ENCODE peak calls at places on chromosomes 6 and 20, in six cellular contexts. G, X, L, I, M and Z are unnamed samples.

GRCh38 chr6:21265264-21266044 is 328.1 kb upstream of the SOX4 start:
- DNase-seq in G (no peak), X (no peak), L (no peak), I (no peak), M (no peak), Z (no peak)

GRCh38 chr20:22312744-22313346 is 271.5 kb downstream of the FOXA2 start:
- DNase-seq in G (no peak), X (peak), L (peak), I (no peak), M (no peak), Z (no peak)

GRCh38 chr6:48048460-48049146 is 62.4 kb downstream of the PTCHD4 start:
- DNase-seq in G (no peak), X (no peak), L (peak), I (no peak), M (no peak), Z (no peak)

GRCh38 chr20:41145821-41146620 is 8.7 kb downstream of the PLCG1 start:
- DNase-seq in G (peak), X (no peak), L (peak), I (no peak), M (peak), Z (no peak)

GRCh38 chr6:2623348-2623747 is 127.4 kb downstream of the MYLK4 start:
- DNase-seq in G (no peak), X (no peak), L (peak), I (no peak), M (peak), Z (no peak)

GRCh38 chr20:43911066-43911465 is 3.6 kb upstream of the TOX2 start:
- DNase-seq in G (no peak), X (no peak), L (peak), I (no peak), M (no peak), Z (no peak)

GRCh38 chr6:16244869-16245451 is 6.6 kb downstream of the GMPR start:
- DNase-seq in G (no peak), X (no peak), L (peak), I (no peak), M (no peak), Z (no peak)

GRCh38 chr6:44386929-44387345 is 569 bp upstream of the CDC5L start:
- DNase-seq in G (no peak), X (peak), L (peak), I (peak), M (no peak), Z (no peak)

GRCh38 chr20:50537546-50538201 is 27.5 kb downstream of the PTPN1 start:
- DNase-seq in G (no peak), X (no peak), L (no peak), I (no peak), M (no peak), Z (no peak)

GRCh38 chr6:39543117-39543516 is 182.1 kb downstream of the KIF6 start:
- DNase-seq in G (peak), X (no peak), L (peak), I (peak), M (peak), Z (no peak)

GRCh38 chr6:72363844-72364740 is 257.8 kb upstream of the KCNQ5 start:
- DNase-seq in G (no peak), X (no peak), L (peak), I (peak), M (no peak), Z (no peak)

GRCh38 chr20:58717278-58718091 is 24.9 kb downstream of the NPEPL1 start:
- DNase-seq in G (peak), X (no peak), L (no peak), I (peak), M (no peak), Z (no peak)

GRCh38 chr20:57312138-57312537 is 17.5 kb upstream of the SPO11 start:
- DNase-seq in G (no peak), X (no peak), L (no peak), I (no peak), M (no peak), Z (no peak)

GRCh38 chr6:129195666-129196065 is 312.7 kb downstream of the LAMA2 start:
- DNase-seq in G (no peak), X (no peak), L (no peak), I (no peak), M (no peak), Z (no peak)

GRCh38 chr6:747006-747405 is 54.1 kb upstream of the EXOC2 start:
- DNase-seq in G (no peak), X (no peak), L (no peak), I (no peak), M (no peak), Z (no peak)

GRCh38 chr6:25899123-25899522 is 25.1 kb upstream of the SLC17A3 start:
- DNase-seq in G (no peak), X (no peak), L (no peak), I (no peak), M (no peak), Z (no peak)

GRCh38 chr6:148805767-148806166 is 58.9 kb downstream of the UST start:
- DNase-seq in G (no peak), X (no peak), L (no peak), I (no peak), M (no peak), Z (no peak)

GRCh38 chr6:148800535-148800934 is 53.7 kb downstream of the UST start:
- DNase-seq in G (no peak), X (no peak), L (peak), I (no peak), M (no peak), Z (no peak)

GRCh38 chr6:148799647-148800046 is 52.8 kb downstream of the UST start:
- DNase-seq in G (no peak), X (peak), L (no peak), I (no peak), M (no peak), Z (no peak)

GRCh38 chr6:148807784-148808183 is 61.0 kb downstream of the UST start:
- DNase-seq in G (no peak), X (no peak), L (no peak), I (no peak), M (no peak), Z (no peak)

DNA sequence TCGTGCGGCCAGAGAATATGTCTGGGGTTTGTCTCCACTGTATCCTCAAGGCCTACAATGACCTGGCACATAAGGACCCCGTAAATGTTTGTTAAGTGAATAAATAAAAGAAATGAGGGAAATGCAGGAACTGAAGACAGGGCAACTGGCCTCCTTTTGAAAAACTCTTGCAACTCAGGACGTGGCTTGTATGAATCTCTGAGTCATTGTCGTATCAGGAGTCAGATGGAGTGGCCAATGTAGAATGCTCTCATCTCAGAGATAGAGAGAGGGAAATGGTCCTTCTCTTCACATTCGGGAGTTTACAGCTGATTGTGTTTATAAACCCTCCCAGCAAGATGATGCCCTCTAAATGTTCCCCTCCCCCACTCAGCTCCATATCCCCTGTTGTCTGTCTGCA is 57.1 kb downstream of the UST start:
- DNase-seq in G (no peak), X (no peak), L (peak), I (no peak), M (no peak), Z (no peak)
- H3K27ac ChIP-seq in G (no peak), X (no peak), L (no peak), I (no peak), M (no peak), Z (no peak)

DNA sequence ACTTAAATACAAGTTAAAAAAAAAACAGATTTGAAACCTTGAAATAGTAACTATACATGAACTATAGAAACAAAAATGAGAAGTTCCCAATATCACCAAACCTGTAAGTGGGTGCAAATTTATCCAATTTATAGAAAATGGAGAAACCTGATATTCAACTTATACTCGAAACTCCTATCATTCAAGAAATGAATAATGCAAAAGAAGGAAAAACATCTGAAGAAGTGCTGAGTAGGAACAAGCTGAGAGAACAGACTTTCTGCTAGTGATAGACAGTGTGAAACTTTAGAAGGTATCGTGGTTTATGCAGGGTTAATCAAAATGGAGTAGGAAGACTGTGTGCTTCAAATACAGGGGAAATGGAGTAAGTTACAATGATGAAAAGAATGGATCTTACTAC is 4.5 kb downstream of the GPR63 start:
- DNase-seq in G (no peak), X (peak), L (no peak), I (no peak), M (no peak), Z (no peak)
- H3K4me3 ChIP-seq in G (no peak), X (no peak), L (no peak), I (no peak), M (no peak), Z (no peak)

GRCh38 chr6:30881392-30881986 is 2.8 kb upstream of the DDR1 start:
- DNase-seq in G (no peak), X (no peak), L (no peak), I (no peak), M (no peak), Z (no peak)
- H3K27ac ChIP-seq in G (peak), X (no peak), L (no peak), I (peak), M (peak), Z (no peak)

GRCh38 chr6:142845624-142846458 is 99.1 kb downstream of the HIVEP2 start:
- DNase-seq in G (peak), X (peak), L (peak), I (peak), M (peak), Z (peak)

GRCh38 chr6:142843344-142843743 is 101.6 kb downstream of the HIVEP2 start:
- DNase-seq in G (no peak), X (no peak), L (no peak), I (no peak), M (no peak), Z (no peak)

GRCh38 chr6:142845143-142845571 is 99.8 kb downstream of the HIVEP2 start:
- DNase-seq in G (no peak), X (no peak), L (no peak), I (no peak), M (no peak), Z (peak)

GRCh38 chr6:142842423-142843261 is 102.3 kb downstream of the HIVEP2 start:
- DNase-seq in G (no peak), X (no peak), L (peak), I (no peak), M (no peak), Z (peak)

GRCh38 chr6:142844065-142844755 is 100.8 kb downstream of the HIVEP2 start:
- DNase-seq in G (no peak), X (no peak), L (no peak), I (no peak), M (no peak), Z (no peak)
- H3K4me3 ChIP-seq in G (no peak), X (no peak), L (no peak), I (no peak), M (no peak), Z (peak)

DNA sequence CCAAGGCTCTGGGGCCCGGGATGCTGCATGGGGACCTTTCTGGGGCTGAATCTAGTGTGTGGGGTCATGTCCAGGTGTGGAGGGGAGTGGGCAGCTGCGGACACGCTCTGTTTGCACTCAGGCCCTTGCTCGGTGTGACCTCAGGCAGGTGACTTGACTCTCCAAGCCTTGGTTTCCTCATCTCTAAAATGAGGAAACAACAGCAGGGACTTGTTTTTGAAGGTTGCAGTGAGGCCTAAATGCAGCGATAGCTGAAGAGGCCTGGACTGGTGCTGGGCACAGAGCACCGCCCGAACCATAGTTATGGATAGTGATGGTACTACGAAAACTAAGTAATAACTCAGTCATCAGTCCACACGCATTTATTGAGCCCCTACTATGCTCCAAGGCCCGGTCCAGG is 91.8 kb downstream of the NOL4L start:
- DNase-seq in G (peak), X (no peak), L (no peak), I (no peak), M (no peak), Z (no peak)
- H3K27ac ChIP-seq in G (no peak), X (no peak), L (no peak), I (no peak), M (no peak), Z (peak)

DNA sequence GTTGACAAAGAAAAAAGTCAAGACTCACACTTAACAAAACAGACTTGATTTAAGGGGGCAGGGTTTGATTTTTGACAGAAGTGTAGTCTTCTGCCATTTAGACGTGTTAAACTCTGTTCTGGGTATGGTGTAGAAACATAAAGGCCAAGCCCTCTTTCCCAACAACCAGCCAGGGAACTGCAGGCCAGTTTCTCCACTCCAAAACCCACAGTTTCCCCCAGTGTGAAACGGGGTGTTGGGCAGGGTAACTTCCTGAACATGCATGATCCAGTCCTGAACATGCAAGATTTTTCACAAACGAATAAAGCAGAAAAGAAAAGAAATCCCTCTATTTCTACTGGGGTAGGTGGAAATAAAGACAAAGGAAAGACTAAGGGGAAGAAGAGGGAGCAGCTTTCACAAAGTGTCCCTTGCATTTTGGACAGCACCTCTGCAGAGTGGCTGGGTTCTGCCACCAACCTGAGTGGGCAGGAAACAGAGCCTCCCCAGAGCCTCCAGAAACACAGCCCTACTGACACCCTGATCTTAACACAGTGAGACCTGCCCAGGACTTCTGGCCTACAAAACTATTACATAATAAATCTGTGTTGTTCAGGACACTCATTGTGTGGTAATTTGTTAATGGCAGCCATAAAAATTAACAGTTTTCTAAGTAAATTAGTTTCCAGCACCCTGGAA is 7.4 kb downstream of the APMAP start:
- DNase-seq in G (no peak), X (no peak), L (no peak), I (no peak), M (no peak), Z (no peak)
- H3K4me3 ChIP-seq in G (no peak), X (no peak), L (no peak), I (no peak), M (no peak), Z (no peak)